ENCODE peak calls at places on chromosomes 6 and 20, in eight cellular contexts. A is NCI-H2081; P is NAMALWA; D is stimulated activated CD4-positive, alpha-beta T cell treated with anti-CD3 and anti-CD28 coated beads, TNF-alpha, amount 100 ng/mL, for 4 hours; C is fibroblast of lung; I is RPMI7951; U is HTR-8/SVneo; J is T-helper 2 cell. V is an unnamed sample.

GRCh38 chr6:13014551-13015378 is 298.2 kb downstream of the PHACTR1 start:
- DNase-seq in A (no peak), P (no peak), D (no peak), C (no peak), I (no peak), U (no peak), J (no peak), V (no peak)

GRCh38 chr6:112282217-112282616 is 27.9 kb upstream of the LAMA4 start:
- DNase-seq in A (no peak), P (no peak), D (no peak), C (peak), I (peak), U (peak), J (no peak), V (peak)

GRCh38 chr20:31472395-31473330 is 2.3 kb downstream of the DEFB124 start:
- DNase-seq in A (no peak), P (no peak), D (no peak), C (no peak), I (peak), U (no peak), J (no peak), V (no peak)

GRCh38 chr20:40582531-40582930 is 106.5 kb downstream of the MAFB start:
- DNase-seq in A (no peak), P (no peak), D (no peak), C (no peak), I (no peak), U (no peak), J (no peak), V (no peak)

GRCh38 chr6:45480697-45481415 is 103.1 kb upstream of the SUPT3H start:
- DNase-seq in A (no peak), P (no peak), D (no peak), C (no peak), I (peak), U (no peak), J (no peak), V (no peak)

GRCh38 chr20:62925420-62926228 is 681 bp downstream of the DIDO1 start:
- DNase-seq in A (no peak), P (peak), D (no peak), C (peak), I (peak), U (no peak), J (peak), V (no peak)

GRCh38 chr6:41454189-41454789 is 91.9 kb upstream of the FOXP4 start:
- DNase-seq in A (no peak), P (no peak), D (no peak), C (no peak), I (no peak), U (no peak), J (no peak), V (no peak)

GRCh38 chr20:2386516-2387179 is 5.9 kb downstream of the TGM6 start:
- DNase-seq in A (no peak), P (no peak), D (no peak), C (peak), I (peak), U (peak), J (no peak), V (no peak)

GRCh38 chr6:137873273-137873762 is 6.3 kb downstream of the TNFAIP3 start:
- DNase-seq in A (no peak), P (peak), D (peak), C (peak), I (peak), U (no peak), J (peak), V (no peak)

GRCh38 chr20:24027229-24027628 is 38.6 kb upstream of the GGTLC1 start:
- DNase-seq in A (no peak), P (peak), D (peak), C (no peak), I (peak), U (no peak), J (peak), V (no peak)

GRCh38 chr6:38187688-38188590 is 368.4 kb downstream of the ZFAND3 start:
- DNase-seq in A (no peak), P (no peak), D (no peak), C (no peak), I (no peak), U (no peak), J (no peak), V (no peak)

GRCh38 chr6:19719691-19720127 is 117.5 kb upstream of the ID4 start:
- DNase-seq in A (no peak), P (no peak), D (no peak), C (peak), I (no peak), U (no peak), J (no peak), V (no peak)

GRCh38 chr6:129696028-129696418 is 14.0 kb downstream of the ARHGAP18 start:
- DNase-seq in A (no peak), P (no peak), D (no peak), C (no peak), I (no peak), U (no peak), J (no peak), V (no peak)

GRCh38 chr6:25472314-25472713 is 179.7 kb upstream of the SCGN start:
- DNase-seq in A (no peak), P (peak), D (no peak), C (no peak), I (peak), U (no peak), J (no peak), V (peak)

GRCh38 chr20:45343867-45344721 is 4.1 kb downstream of the SDC4 start:
- DNase-seq in A (no peak), P (no peak), D (no peak), C (peak), I (peak), U (peak), J (no peak), V (no peak)

GRCh38 chr6:67252663-67253062 is 1382.4 kb upstream of the ADGRB3 start:
- DNase-seq in A (no peak), P (no peak), D (no peak), C (peak), I (no peak), U (no peak), J (no peak), V (no peak)

GRCh38 chr20:58308680-58309527 is 611 bp upstream of the RAB22A start:
- DNase-seq in A (peak), P (peak), D (peak), C (peak), I (peak), U (peak), J (peak), V (peak)

GRCh38 chr20:50982372-50982771 is 23.8 kb downstream of the MOCS3 start:
- DNase-seq in A (peak), P (no peak), D (no peak), C (peak), I (peak), U (no peak), J (no peak), V (no peak)

V was measured in HEK293T.